ENCODE peak calls at places on chromosomes 16 and 17, in six cellular contexts. S is Karpas-422; M is adipocyte; G is sigmoid colon; H is naive thymus-derived CD4-positive, alpha-beta T cell; F is mucosa of descending colon. N is an unnamed sample.

GRCh38 chr16:51388516-51388951 is 237.5 kb upstream of the SALL1 start:
- DNase-seq in S (no peak), M (no peak), G (no peak), H (no peak), F (no peak), N (no peak)

GRCh38 chr16:69444873-69445517 is 20.6 kb downstream of the CYB5B start:
- DNase-seq in S (no peak), M (peak; percentile 75), G (no peak), H (no peak), F (no peak), N (no peak)

GRCh38 chr17:79651751-79652150 is 40.9 kb upstream of the RBFOX3 start:
- DNase-seq in S (no peak), M (no peak), G (peak; percentile 87), H (no peak), F (no peak), N (no peak)

GRCh38 chr17:74176546-74177001 is 26.9 kb upstream of the RPL38 start:
- DNase-seq in S (peak; percentile 85), M (peak; percentile 75), G (no peak), H (peak; percentile 23), F (no peak), N (no peak)

GRCh38 chr17:42273474-42274272 is 2.5 kb downstream of the STAT5B start:
- DNase-seq in S (peak; percentile 43), M (no peak), G (no peak), H (no peak), F (no peak), N (no peak)

GRCh38 chr17:83014297-83014696 is 65.1 kb upstream of the METRNL start:
- DNase-seq in S (no peak), M (no peak), G (no peak), H (no peak), F (no peak), N (no peak)

GRCh38 chr17:46877466-46877865 is 26.1 kb downstream of the WNT9B start:
- DNase-seq in S (no peak), M (no peak), G (peak; percentile 72), H (no peak), F (no peak), N (no peak)

GRCh38 chr17:79777844-79778503 is at the start of gene CBX2:
- DNase-seq in S (peak; percentile 93), M (peak; percentile 93), G (peak; percentile 86), H (peak; percentile 80), F (peak; percentile 80), N (no peak)

GRCh38 chr16:7615565-7615964 is 282.9 kb downstream of the RBFOX1 start:
- DNase-seq in S (no peak), M (no peak), G (no peak), H (no peak), F (no peak), N (no peak)

GRCh38 chr16:87780385-87780989 is 14.7 kb upstream of the KLHDC4 start:
- DNase-seq in S (peak; percentile 79), M (peak; percentile 14), G (no peak), H (peak; percentile 19), F (peak; percentile 65), N (no peak)

GRCh38 chr17:63477471-63478440 is 895 bp downstream of the ACE start:
- DNase-seq in S (no peak), M (peak; percentile 6), G (no peak), H (no peak), F (peak; percentile 61), N (no peak)

GRCh38 chr17:47223007-47223406 is 13.9 kb downstream of the MYL4 start:
- DNase-seq in S (no peak), M (no peak), G (no peak), H (no peak), F (no peak), N (no peak)

GRCh38 chr16:27314161-27314723 is 468 bp downstream of the IL4R start:
- DNase-seq in S (peak; percentile 45), M (peak; percentile 75), G (peak; percentile 92), H (no peak), F (peak; percentile 77), N (no peak)

GRCh38 chr17:62916684-62917571 is 49.1 kb upstream of the TANC2 start:
- DNase-seq in S (peak; percentile 21), M (peak; percentile 7), G (no peak), H (no peak), F (no peak), N (no peak)

GRCh38 chr16:17647879-17648649 is 177.3 kb upstream of the XYLT1 start:
- DNase-seq in S (no peak), M (no peak), G (no peak), H (no peak), F (no peak), N (no peak)

GRCh38 chr16:86638642-86639041 is 60.3 kb downstream of the FOXL1 start:
- DNase-seq in S (no peak), M (no peak), G (no peak), H (no peak), F (no peak), N (no peak)

GRCh38 chr16:8963010-8963824 is 489 bp downstream of the USP7 start:
- DNase-seq in S (no peak), M (peak; percentile 60), G (no peak), H (no peak), F (peak; percentile 62), N (no peak)

GRCh38 chr16:2761886-2762583 is 9.6 kb downstream of the SRRM2 start:
- DNase-seq in S (no peak), M (no peak), G (no peak), H (no peak), F (no peak), N (no peak)

GRCh38 chr16:12330977-12331376 is 354.4 kb downstream of the SNX29 start:
- DNase-seq in S (no peak), M (peak; percentile 25), G (no peak), H (no peak), F (no peak), N (no peak)

GRCh38 chr17:56431736-56432135 is 161.8 kb upstream of the NOG start:
- DNase-seq in S (no peak), M (peak; percentile 41), G (no peak), H (no peak), F (no peak), N (no peak)

GRCh38 chr17:71764507-71764906 is 356.3 kb upstream of the SOX9 start:
- DNase-seq in S (peak; percentile 70), M (peak; percentile 1), G (no peak), H (no peak), F (no peak), N (no peak)

GRCh38 chr17:19762515-19762961 is 14.4 kb upstream of the ALDH3A1 start:
- DNase-seq in S (peak; percentile 82), M (peak; percentile 88), G (peak; percentile 81), H (peak; percentile 64), F (no peak), N (no peak)

GRCh38 chr17:19401321-19402010 is 9.6 kb upstream of the RNF112 start:
- DNase-seq in S (no peak), M (no peak), G (peak; percentile 35), H (no peak), F (peak; percentile 80), N (no peak)

GRCh38 chr16:19135896-19136438 is 22.2 kb downstream of the ITPRIPL2 start:
- DNase-seq in S (no peak), M (no peak), G (peak; percentile 70), H (no peak), F (peak; percentile 84), N (peak; percentile 91)

GRCh38 chr17:79537061-79537460 is 73.8 kb downstream of the RBFOX3 start:
- DNase-seq in S (no peak), M (no peak), G (no peak), H (no peak), F (no peak), N (no peak)

GRCh38 chr17:31466096-31466495 is 74.6 kb downstream of the RAB11FIP4 start:
- DNase-seq in S (no peak), M (no peak), G (no peak), H (no peak), F (no peak), N (no peak)

GRCh38 chr17:55275894-55276804 is 11.4 kb downstream of the HLF start:
- DNase-seq in S (peak; percentile 5), M (no peak), G (peak; percentile 75), H (no peak), F (no peak), N (no peak)
- H3K4me1 ChIP-seq in S (no peaks in the 10 kb centered on the region), M (peaks cover 56% of the 10 kb centered on the region), G (peaks cover 85% of the 10 kb centered on the region), H (no peaks in the 10 kb centered on the region), F (no peaks in the 10 kb centered on the region), N (no peaks in the 10 kb centered on the region)

GRCh38 chr16:71246309-71246708 is 15.8 kb upstream of the HYDIN start:
- DNase-seq in S (no peak), M (no peak), G (no peak), H (no peak), F (no peak), N (no peak)
- H3K4me1 ChIP-seq in S (no peaks in the 10 kb centered on the region), M (no peaks in the 10 kb centered on the region), G (no peaks in the 10 kb centered on the region), H (no peaks in the 10 kb centered on the region), F (no peaks in the 10 kb centered on the region), N (no peaks in the 10 kb centered on the region)

DNA sequence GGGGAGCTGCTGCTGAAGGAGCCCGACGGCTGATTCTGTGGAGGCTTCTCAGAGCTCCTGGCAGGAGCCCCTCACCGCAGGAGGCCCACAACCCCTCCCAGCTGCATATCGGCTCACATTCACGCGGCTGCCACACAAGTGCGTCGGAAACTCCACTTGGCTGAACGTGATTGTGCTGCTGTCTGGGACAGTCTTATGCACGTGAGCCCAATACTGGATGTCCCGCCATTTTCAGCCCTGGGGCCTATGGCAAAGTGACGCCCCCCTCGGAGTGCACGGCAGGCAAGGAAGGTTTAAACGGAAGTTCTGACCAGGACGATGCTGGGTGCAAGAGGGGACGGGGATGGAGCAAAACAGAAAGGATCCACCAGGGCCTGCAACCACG is 8.8 kb upstream of the PITPNA start:
- DNase-seq in S (no peak), M (no peak), G (no peak), H (no peak), F (no peak), N (no peak)
- H3K4me1 ChIP-seq in S (peaks cover 5% of the 10 kb centered on the region), M (peaks cover 14% of the 10 kb centered on the region), G (peaks cover 15% of the 10 kb centered on the region), H (peaks cover 4% of the 10 kb centered on the region), F (peaks cover 11% of the 10 kb centered on the region), N (peaks cover 3% of the 10 kb centered on the region)

GRCh38 chr17:40069751-40070643 is 7.2 kb downstream of the THRA start:
- DNase-seq in S (peak; percentile 67), M (peak; percentile 47), G (peak; percentile 87), H (peak; percentile 33), F (peak; percentile 79), N (peak; percentile 73)
- H3K4me1 ChIP-seq in S (peaks cover 39% of the 10 kb centered on the region), M (peaks cover 79% of the 10 kb centered on the region), G (peaks cover 99% of the 10 kb centered on the region), H (peaks cover 33% of the 10 kb centered on the region), F (peaks cover 84% of the 10 kb centered on the region), N (peaks cover 52% of the 10 kb centered on the region)

GRCh38 chr17:64783556-64784352 is 121.6 kb upstream of the SMURF2 start:
- DNase-seq in S (no peak), M (no peak), G (no peak), H (no peak), F (peak; percentile 48), N (no peak)
- H3K4me1 ChIP-seq in S (peaks cover 21% of the 10 kb centered on the region), M (peaks cover 2% of the 10 kb centered on the region), G (peaks cover 34% of the 10 kb centered on the region), H (peaks cover 8% of the 10 kb centered on the region), F (peaks cover 42% of the 10 kb centered on the region), N (peaks cover 13% of the 10 kb centered on the region)